ENCODE peak calls at places on chromosomes 5 and 9, in nine cellular contexts. O is hepatic stellate cell; U is foreskin keratinocyte; J is tibial nerve; T is coronary artery; I is GM12891; V is aorta; B is CD4-positive, alpha-beta memory T cell; E is cerebellar cortex. S is an unnamed sample.

GRCh38 chr5:51908215-51908614 is 525.0 kb downstream of the ISL1 start:
- DNase-seq in O (no peak), U (no peak), J (no peak), T (no peak), I (no peak), V (no peak), B (no peak), E (no peak), S (no peak)

GRCh38 chr5:143826909-143827514 is 15.1 kb downstream of the HMHB1 start:
- DNase-seq in O (no peak), U (peak; percentile 18), J (no peak), T (no peak), I (no peak), V (no peak), B (no peak), E (peak; percentile 13), S (no peak)

GRCh38 chr9:14313951-14314423 is at the start of gene NFIB:
- DNase-seq in O (peak; percentile 27), U (no peak), J (no peak), T (no peak), I (no peak), V (peak; percentile 65), B (no peak), E (peak; percentile 32), S (no peak)

GRCh38 chr5:169006206-169006605 is 294.7 kb downstream of the SLIT3 start:
- DNase-seq in O (no peak), U (no peak), J (no peak), T (no peak), I (no peak), V (no peak), B (no peak), E (peak; percentile 91), S (no peak)

GRCh38 chr9:136327313-136327971 is at the start of gene GPSM1:
- DNase-seq in O (peak; percentile 86), U (no peak), J (peak; percentile 36), T (no peak), I (no peak), V (no peak), B (peak; percentile 38), E (no peak), S (no peak)

GRCh38 chr9:116599342-116599884 is 87.7 kb upstream of the TRIM32 start:
- DNase-seq in O (no peak), U (no peak), J (no peak), T (no peak), I (no peak), V (no peak), B (no peak), E (no peak), S (no peak)

GRCh38 chr5:27511061-27511460 is 472.7 kb upstream of the CDH9 start:
- DNase-seq in O (no peak), U (peak; percentile 11), J (no peak), T (no peak), I (no peak), V (no peak), B (no peak), E (no peak), S (no peak)

GRCh38 chr9:98551511-98552286 is 157.0 kb downstream of the GABBR2 start:
- DNase-seq in O (no peak), U (peak; percentile 59), J (no peak), T (no peak), I (no peak), V (no peak), B (no peak), E (peak; percentile 91), S (no peak)

GRCh38 chr5:95808686-95809413 is 13.7 kb downstream of the GLRX start:
- DNase-seq in O (peak; percentile 64), U (no peak), J (peak; percentile 64), T (peak; percentile 92), I (peak; percentile 66), V (peak; percentile 89), B (peak; percentile 94), E (peak; percentile 33), S (no peak)

GRCh38 chr9:109437286-109437685 is 60.8 kb downstream of the PTPN3 start:
- DNase-seq in O (no peak), U (no peak), J (peak; percentile 8), T (no peak), I (no peak), V (no peak), B (no peak), E (no peak), S (no peak)

GRCh38 chr9:14752271-14752670 is 29.7 kb upstream of the CER1 start:
- DNase-seq in O (no peak), U (no peak), J (no peak), T (no peak), I (no peak), V (no peak), B (no peak), E (peak; percentile 39), S (no peak)

GRCh38 chr5:59496524-59497134 is 396.9 kb downstream of the PDE4D start:
- DNase-seq in O (no peak), U (no peak), J (no peak), T (no peak), I (peak; percentile 2), V (no peak), B (no peak), E (no peak), S (no peak)

GRCh38 chr5:123220616-123221146 is 131.6 kb downstream of the PRDM6 start:
- DNase-seq in O (no peak), U (no peak), J (no peak), T (no peak), I (no peak), V (no peak), B (no peak), E (no peak), S (peak; percentile 27)

GRCh38 chr5:4511996-4512656 is 628.0 kb upstream of the ADAMTS16 start:
- DNase-seq in O (no peak), U (peak; percentile 21), J (no peak), T (no peak), I (no peak), V (no peak), B (no peak), E (no peak), S (no peak)

GRCh38 chr9:87497604-87498045 is at the start of gene DAPK1:
- DNase-seq in O (no peak), U (peak; percentile 30), J (peak; percentile 40), T (no peak), I (peak; percentile 29), V (peak; percentile 76), B (no peak), E (no peak), S (no peak)

GRCh38 chr5:156271569-156271968 is 55.4 kb upstream of the SGCD start:
- DNase-seq in O (no peak), U (no peak), J (no peak), T (no peak), I (no peak), V (no peak), B (no peak), E (no peak), S (no peak)

GRCh38 chr9:6106576-6107339 is 91.3 kb upstream of the RANBP6 start:
- DNase-seq in O (peak; percentile 42), U (peak; percentile 44), J (peak; percentile 5), T (no peak), I (peak; percentile 25), V (no peak), B (no peak), E (peak; percentile 28), S (no peak)

GRCh38 chr9:137387034-137387890 is 35.7 kb downstream of the EXD3 start:
- DNase-seq in O (no peak), U (no peak), J (no peak), T (no peak), I (no peak), V (no peak), B (no peak), E (no peak), S (no peak)

GRCh38 chr9:115220339-115221009 is 102.5 kb upstream of the TNC start:
- DNase-seq in O (no peak), U (peak; percentile 99), J (no peak), T (no peak), I (no peak), V (no peak), B (no peak), E (no peak), S (no peak)

GRCh38 chr9:136725612-136726011 is 13.2 kb downstream of the DIPK1B start:
- DNase-seq in O (no peak), U (peak; percentile 71), J (no peak), T (no peak), I (no peak), V (no peak), B (no peak), E (no peak), S (no peak)

GRCh38 chr5:10719965-10720364 is 41.1 kb downstream of the DAP start:
- DNase-seq in O (peak; percentile 44), U (peak; percentile 87), J (no peak), T (no peak), I (no peak), V (no peak), B (no peak), E (no peak), S (peak; percentile 63)

GRCh38 chr5:56169281-56169680 is 63.8 kb downstream of the ANKRD55 start:
- DNase-seq in O (peak; percentile 20), U (no peak), J (no peak), T (no peak), I (no peak), V (no peak), B (no peak), E (no peak), S (no peak)

GRCh38 chr9:87469833-87470465 is 27.7 kb upstream of the DAPK1 start:
- DNase-seq in O (no peak), U (no peak), J (no peak), T (no peak), I (no peak), V (no peak), B (no peak), E (no peak), S (no peak)

GRCh38 chr5:145237843-145238242 is 597.3 kb downstream of the PRELID2 start:
- DNase-seq in O (no peak), U (peak; percentile 62), J (no peak), T (no peak), I (peak; percentile 2), V (no peak), B (no peak), E (peak; percentile 47), S (no peak)

GRCh38 chr9:77961541-77961940 is 70.1 kb downstream of the GNAQ start:
- DNase-seq in O (no peak), U (no peak), J (no peak), T (no peak), I (no peak), V (no peak), B (no peak), E (no peak), S (no peak)

GRCh38 chr9:100602302-100602930 is 24.5 kb downstream of the CAVIN4 start:
- DNase-seq in O (peak; percentile 24), U (peak; percentile 64), J (peak; percentile 22), T (no peak), I (no peak), V (no peak), B (no peak), E (peak; percentile 72), S (peak; percentile 41)

GRCh38 chr5:38926121-38926520 is 80.3 kb downstream of the OSMR start:
- DNase-seq in O (no peak), U (no peak), J (no peak), T (no peak), I (no peak), V (no peak), B (no peak), E (no peak), S (peak; percentile 25)

GRCh38 chr5:60520451-60521210 is 179.3 kb downstream of the DEPDC1B start:
- DNase-seq in O (no peak), U (no peak), J (no peak), T (no peak), I (no peak), V (peak; percentile 50), B (no peak), E (no peak), S (no peak)

GRCh38 chr9:97557606-97558095 is 56.2 kb downstream of the TMOD1 start:
- DNase-seq in O (no peak), U (no peak), J (peak; percentile 97), T (peak; percentile 94), I (no peak), V (peak; percentile 86), B (no peak), E (peak; percentile 72), S (no peak)

GRCh38 chr5:76393035-76393680 is 9.9 kb upstream of the IQGAP2 start:
- DNase-seq in O (no peak), U (no peak), J (no peak), T (no peak), I (no peak), V (no peak), B (no peak), E (no peak), S (no peak)

GRCh38 chr9:11931109-11931508 is 762.1 kb upstream of the TYRP1 start:
- DNase-seq in O (no peak), U (peak; percentile 10), J (no peak), T (no peak), I (no peak), V (no peak), B (no peak), E (no peak), S (no peak)

S was measured in epithelial cell of proximal tubule.